ENCODE peak calls at places on chromosomes 13 and 19, in eight cellular contexts. U is stimulated activated CD4-positive, alpha-beta T cell treated with anti-CD3 and anti-CD28 coated beads, Interleukin-4, amount 100 ng/mL, for 1 hour; Z is substantia nigra; H is A549; I is activated naive CD4-positive, alpha-beta T cell; C is MM.1S; M is fibroblast of the aortic adventitia; B is IMR-90. A is an unnamed sample.
A peak's percentile ranks its signal among the peaks of the same experiment; 100 is the strongest.

GRCh38 chr19:10603873-10604459 is 16.9 kb upstream of the AP1M2 start:
- DNase-seq in H (no peak), U (peak; percentile 16), I (no peak), C (no peak), B (no peak), M (peak; percentile 13), Z (no peak), A (no peak)

GRCh38 chr13:74005320-74006154 is 128.7 kb downstream of the KLF12 start:
- DNase-seq in Z (no peak), I (no peak), C (no peak), B (no peak), U (no peak), H (no peak), M (no peak), A (no peak)

GRCh38 chr13:37995052-37995451 is 125.5 kb upstream of the TRPC4 start:
- DNase-seq in M (no peak), H (no peak), U (no peak), C (no peak), I (no peak), B (peak; percentile 0), Z (no peak), A (no peak)

GRCh38 chr13:42333613-42334328 is 61.8 kb downstream of the AKAP11 start:
- DNase-seq in Z (no peak), H (peak; percentile 3), B (peak; percentile 22), M (peak; percentile 71), I (no peak), U (no peak), C (peak; percentile 54), A (peak; percentile 16)

GRCh38 chr13:44504146-44504545 is 72.0 kb downstream of the TSC22D1 start:
- DNase-seq in C (no peak), U (no peak), Z (no peak), M (no peak), H (no peak), B (no peak), I (no peak), A (no peak)

GRCh38 chr19:17441241-17442135 is 7.0 kb downstream of the TMEM221 start:
- DNase-seq in M (peak; percentile 65), C (no peak), I (no peak), Z (no peak), H (no peak), U (no peak), B (no peak), A (no peak)

GRCh38 chr13:38624822-38625221 is 62.1 kb upstream of the FREM2 start:
- DNase-seq in B (no peak), H (no peak), U (no peak), M (no peak), I (no peak), C (no peak), Z (no peak), A (no peak)

GRCh38 chr19:5784581-5785147 is at the start of gene PRR22:
- DNase-seq in Z (no peak), B (no peak), C (no peak), H (no peak), M (no peak), I (no peak), U (no peak), A (no peak)

GRCh38 chr19:50413096-50413495 is 5.6 kb upstream of the SPIB start:
- DNase-seq in B (no peak), H (no peak), M (no peak), U (no peak), I (no peak), C (no peak), Z (no peak), A (no peak)

GRCh38 chr19:19137556-19138109 is 645 bp downstream of the TMEM161A start:
- DNase-seq in I (no peak), C (no peak), M (peak; percentile 10), U (no peak), H (no peak), B (no peak), Z (no peak), A (no peak)

GRCh38 chr19:51980116-51980736 is 6.4 kb downstream of the ZNF350 start:
- DNase-seq in I (no peak), M (no peak), B (no peak), Z (no peak), U (no peak), C (no peak), H (no peak), A (no peak)

GRCh38 chr19:49058592-49058991 is 1.0 kb upstream of the CGB7 start:
- DNase-seq in C (no peak), H (no peak), U (peak; percentile 39), Z (no peak), I (no peak), M (peak; percentile 31), B (peak; percentile 25), A (no peak)

GRCh38 chr19:3849092-3849491 is 19.7 kb downstream of the ZFR2 start:
- DNase-seq in U (peak; percentile 54), Z (no peak), C (peak; percentile 54), H (no peak), I (no peak), B (no peak), M (no peak), A (peak; percentile 85)

A was measured in HuH-7.